ENCODE peak calls at places on chromosomes 13 and 19, in eight cellular contexts. One of them, this sample, is unnamed.

GRCh38 chr13:58324130-58324529 is 692.6 kb downstream of the PCDH17 start:
- DNase-seq in HFFc6: no peak
- DNase-seq in T47D: no peak
- DNase-seq in NCI-H1436: no peak
- DNase-seq in activated T-cell treated with anti-CD3 and anti-CD28 coated beads for 48 hours: no peak
- DNase-seq in fibroblast of the aortic adventitia: no peak
- DNase-seq in RWPE1: peak
- DNase-seq in iris pigment epithelial cell: no peak
- DNase-seq in this sample: no peak

GRCh38 chr13:74550039-74550438 is 415.8 kb upstream of the KLF12 start:
- DNase-seq in HFFc6: no peak
- DNase-seq in T47D: no peak
- DNase-seq in NCI-H1436: no peak
- DNase-seq in activated T-cell treated with anti-CD3 and anti-CD28 coated beads for 48 hours: no peak
- DNase-seq in fibroblast of the aortic adventitia: no peak
- DNase-seq in RWPE1: no peak
- DNase-seq in iris pigment epithelial cell: peak
- DNase-seq in this sample: no peak

GRCh38 chr13:79988573-79988972 is 352.4 kb downstream of the SPRY2 start:
- DNase-seq in HFFc6: peak
- DNase-seq in T47D: no peak
- DNase-seq in NCI-H1436: no peak
- DNase-seq in activated T-cell treated with anti-CD3 and anti-CD28 coated beads for 48 hours: no peak
- DNase-seq in fibroblast of the aortic adventitia: peak
- DNase-seq in RWPE1: no peak
- DNase-seq in iris pigment epithelial cell: peak
- DNase-seq in this sample: no peak

GRCh38 chr13:99429670-99430069 is 71.6 kb upstream of the TM9SF2 start:
- DNase-seq in HFFc6: no peak
- DNase-seq in T47D: no peak
- DNase-seq in NCI-H1436: no peak
- DNase-seq in activated T-cell treated with anti-CD3 and anti-CD28 coated beads for 48 hours: no peak
- DNase-seq in fibroblast of the aortic adventitia: no peak
- DNase-seq in RWPE1: no peak
- DNase-seq in iris pigment epithelial cell: no peak
- DNase-seq in this sample: no peak

GRCh38 chr13:113724780-113725315 is 34.2 kb upstream of the TMEM255B start:
- DNase-seq in HFFc6: peak
- DNase-seq in T47D: peak
- DNase-seq in NCI-H1436: peak
- DNase-seq in activated T-cell treated with anti-CD3 and anti-CD28 coated beads for 48 hours: peak
- DNase-seq in fibroblast of the aortic adventitia: peak
- DNase-seq in RWPE1: peak
- DNase-seq in iris pigment epithelial cell: peak
- DNase-seq in this sample: peak

GRCh38 chr13:113854238-113855011 is 9.5 kb downstream of the GAS6 start:
- DNase-seq in HFFc6: no peak
- DNase-seq in T47D: no peak
- DNase-seq in NCI-H1436: no peak
- DNase-seq in activated T-cell treated with anti-CD3 and anti-CD28 coated beads for 48 hours: no peak
- DNase-seq in fibroblast of the aortic adventitia: peak
- DNase-seq in RWPE1: no peak
- DNase-seq in iris pigment epithelial cell: no peak
- DNase-seq in this sample: no peak

GRCh38 chr19:3045885-3046603 is 16.3 kb downstream of the TLE5 start:
- DNase-seq in HFFc6: no peak
- DNase-seq in T47D: no peak
- DNase-seq in NCI-H1436: no peak
- DNase-seq in activated T-cell treated with anti-CD3 and anti-CD28 coated beads for 48 hours: no peak
- DNase-seq in fibroblast of the aortic adventitia: no peak
- DNase-seq in RWPE1: no peak
- DNase-seq in iris pigment epithelial cell: no peak
- DNase-seq in this sample: no peak

GRCh38 chr19:46033401-46033800 is 7.4 kb downstream of the IGFL4 start:
- DNase-seq in HFFc6: no peak
- DNase-seq in T47D: no peak
- DNase-seq in NCI-H1436: no peak
- DNase-seq in activated T-cell treated with anti-CD3 and anti-CD28 coated beads for 48 hours: no peak
- DNase-seq in fibroblast of the aortic adventitia: no peak
- DNase-seq in RWPE1: no peak
- DNase-seq in iris pigment epithelial cell: no peak
- DNase-seq in this sample: no peak

GRCh38 chr13:36395280-36395679 is 37.0 kb upstream of the CCNA1 start:
- DNase-seq in HFFc6: peak
- DNase-seq in T47D: no peak
- DNase-seq in NCI-H1436: no peak
- DNase-seq in activated T-cell treated with anti-CD3 and anti-CD28 coated beads for 48 hours: no peak
- DNase-seq in fibroblast of the aortic adventitia: peak
- DNase-seq in RWPE1: peak
- DNase-seq in iris pigment epithelial cell: peak
- DNase-seq in this sample: no peak

GRCh38 chr13:71412231-71412630 is 454.8 kb downstream of the DACH1 start:
- DNase-seq in HFFc6: no peak
- DNase-seq in T47D: no peak
- DNase-seq in NCI-H1436: no peak
- DNase-seq in activated T-cell treated with anti-CD3 and anti-CD28 coated beads for 48 hours: no peak
- DNase-seq in fibroblast of the aortic adventitia: no peak
- DNase-seq in RWPE1: no peak
- DNase-seq in iris pigment epithelial cell: peak
- DNase-seq in this sample: no peak

GRCh38 chr13:71866173-71867091 is 572 bp downstream of the DACH1 start:
- DNase-seq in HFFc6: no peak
- DNase-seq in T47D: peak
- DNase-seq in NCI-H1436: peak
- DNase-seq in activated T-cell treated with anti-CD3 and anti-CD28 coated beads for 48 hours: no peak
- DNase-seq in fibroblast of the aortic adventitia: no peak
- DNase-seq in RWPE1: no peak
- DNase-seq in iris pigment epithelial cell: peak
- DNase-seq in this sample: no peak

GRCh38 chr13:23928985-23929384 is 31.7 kb upstream of the C1QTNF9B start:
- DNase-seq in HFFc6: peak
- DNase-seq in T47D: no peak
- DNase-seq in NCI-H1436: no peak
- DNase-seq in activated T-cell treated with anti-CD3 and anti-CD28 coated beads for 48 hours: no peak
- DNase-seq in fibroblast of the aortic adventitia: peak
- DNase-seq in RWPE1: peak
- DNase-seq in iris pigment epithelial cell: peak
- DNase-seq in this sample: no peak

GRCh38 chr13:24149306-24150032 is 11.1 kb upstream of the SPATA13 start:
- DNase-seq in HFFc6: no peak
- DNase-seq in T47D: no peak
- DNase-seq in NCI-H1436: no peak
- DNase-seq in activated T-cell treated with anti-CD3 and anti-CD28 coated beads for 48 hours: no peak
- DNase-seq in fibroblast of the aortic adventitia: peak
- DNase-seq in RWPE1: no peak
- DNase-seq in iris pigment epithelial cell: no peak
- DNase-seq in this sample: no peak

GRCh38 chr19:58183822-58184215 is 958 bp downstream of the ZNF274 start:
- DNase-seq in HFFc6: no peak
- DNase-seq in T47D: no peak
- DNase-seq in NCI-H1436: no peak
- DNase-seq in activated T-cell treated with anti-CD3 and anti-CD28 coated beads for 48 hours: no peak
- DNase-seq in fibroblast of the aortic adventitia: no peak
- DNase-seq in RWPE1: no peak
- DNase-seq in iris pigment epithelial cell: no peak
- DNase-seq in this sample: no peak

GRCh38 chr19:30170081-30170480 is 202.1 kb upstream of the ZNF536 start:
- DNase-seq in HFFc6: no peak
- DNase-seq in T47D: no peak
- DNase-seq in NCI-H1436: no peak
- DNase-seq in activated T-cell treated with anti-CD3 and anti-CD28 coated beads for 48 hours: no peak
- DNase-seq in fibroblast of the aortic adventitia: no peak
- DNase-seq in RWPE1: no peak
- DNase-seq in iris pigment epithelial cell: no peak
- DNase-seq in this sample: no peak

GRCh38 chr13:88908896-88909535 is 1237.8 kb downstream of the SLITRK5 start:
- DNase-seq in HFFc6: no peak
- DNase-seq in T47D: no peak
- DNase-seq in NCI-H1436: peak
- DNase-seq in activated T-cell treated with anti-CD3 and anti-CD28 coated beads for 48 hours: no peak
- DNase-seq in fibroblast of the aortic adventitia: no peak
- DNase-seq in RWPE1: no peak
- DNase-seq in iris pigment epithelial cell: no peak
- DNase-seq in this sample: no peak

GRCh38 chr19:48994035-48994386 is 324 bp downstream of the RUVBL2 start:
- DNase-seq in HFFc6: no peak
- DNase-seq in T47D: no peak
- DNase-seq in NCI-H1436: no peak
- DNase-seq in activated T-cell treated with anti-CD3 and anti-CD28 coated beads for 48 hours: no peak
- DNase-seq in fibroblast of the aortic adventitia: no peak
- DNase-seq in RWPE1: no peak
- DNase-seq in iris pigment epithelial cell: peak
- DNase-seq in this sample: no peak

GRCh38 chr19:41407271-41407670 is 9.7 kb downstream of the BCKDHA start:
- DNase-seq in HFFc6: no peak
- DNase-seq in T47D: no peak
- DNase-seq in NCI-H1436: no peak
- DNase-seq in activated T-cell treated with anti-CD3 and anti-CD28 coated beads for 48 hours: no peak
- DNase-seq in fibroblast of the aortic adventitia: no peak
- DNase-seq in RWPE1: no peak
- DNase-seq in iris pigment epithelial cell: peak
- DNase-seq in this sample: no peak

GRCh38 chr19:46410205-46411087 is 2.9 kb downstream of the CCDC8 start:
- DNase-seq in HFFc6: no peak
- DNase-seq in T47D: no peak
- DNase-seq in NCI-H1436: no peak
- DNase-seq in activated T-cell treated with anti-CD3 and anti-CD28 coated beads for 48 hours: no peak
- DNase-seq in fibroblast of the aortic adventitia: no peak
- DNase-seq in RWPE1: no peak
- DNase-seq in iris pigment epithelial cell: no peak
- DNase-seq in this sample: no peak

GRCh38 chr19:4277051-4277700 is 1.9 kb upstream of the SHD start:
- DNase-seq in HFFc6: no peak
- DNase-seq in T47D: no peak
- DNase-seq in NCI-H1436: no peak
- DNase-seq in activated T-cell treated with anti-CD3 and anti-CD28 coated beads for 48 hours: no peak
- DNase-seq in fibroblast of the aortic adventitia: no peak
- DNase-seq in RWPE1: no peak
- DNase-seq in iris pigment epithelial cell: no peak
- DNase-seq in this sample: no peak

GRCh38 chr13:75870397-75870801 is 234.3 kb downstream of the LMO7 start:
- DNase-seq in HFFc6: no peak
- DNase-seq in T47D: peak
- DNase-seq in NCI-H1436: peak
- DNase-seq in activated T-cell treated with anti-CD3 and anti-CD28 coated beads for 48 hours: no peak
- DNase-seq in fibroblast of the aortic adventitia: peak
- DNase-seq in RWPE1: peak
- DNase-seq in iris pigment epithelial cell: peak
- DNase-seq in this sample: peak

GRCh38 chr13:75736132-75736531 is 100.0 kb downstream of the LMO7 start:
- DNase-seq in HFFc6: no peak
- DNase-seq in T47D: no peak
- DNase-seq in NCI-H1436: no peak
- DNase-seq in activated T-cell treated with anti-CD3 and anti-CD28 coated beads for 48 hours: no peak
- DNase-seq in fibroblast of the aortic adventitia: no peak
- DNase-seq in RWPE1: no peak
- DNase-seq in iris pigment epithelial cell: no peak
- DNase-seq in this sample: no peak

GRCh38 chr19:44553478-44554171 is 24.1 kb upstream of the CEACAM20 start:
- DNase-seq in HFFc6: no peak
- DNase-seq in T47D: no peak
- DNase-seq in NCI-H1436: no peak
- DNase-seq in activated T-cell treated with anti-CD3 and anti-CD28 coated beads for 48 hours: no peak
- DNase-seq in fibroblast of the aortic adventitia: peak
- DNase-seq in RWPE1: peak
- DNase-seq in iris pigment epithelial cell: peak
- DNase-seq in this sample: no peak

GRCh38 chr19:47110521-47111080 is 3.0 kb downstream of the ZC3H4 start:
- DNase-seq in HFFc6: no peak
- DNase-seq in T47D: no peak
- DNase-seq in NCI-H1436: peak
- DNase-seq in activated T-cell treated with anti-CD3 and anti-CD28 coated beads for 48 hours: no peak
- DNase-seq in fibroblast of the aortic adventitia: no peak
- DNase-seq in RWPE1: no peak
- DNase-seq in iris pigment epithelial cell: no peak
- DNase-seq in this sample: no peak

GRCh38 chr13:24092108-24092507 is 68.4 kb upstream of the SPATA13 start:
- DNase-seq in HFFc6: no peak
- DNase-seq in T47D: no peak
- DNase-seq in NCI-H1436: no peak
- DNase-seq in activated T-cell treated with anti-CD3 and anti-CD28 coated beads for 48 hours: no peak
- DNase-seq in fibroblast of the aortic adventitia: peak
- DNase-seq in RWPE1: no peak
- DNase-seq in iris pigment epithelial cell: no peak
- DNase-seq in this sample: no peak

GRCh38 chr19:33815410-33816340 is 19.0 kb downstream of the KCTD15 start:
- DNase-seq in HFFc6: peak
- DNase-seq in T47D: no peak
- DNase-seq in NCI-H1436: no peak
- DNase-seq in activated T-cell treated with anti-CD3 and anti-CD28 coated beads for 48 hours: no peak
- DNase-seq in fibroblast of the aortic adventitia: peak
- DNase-seq in RWPE1: no peak
- DNase-seq in iris pigment epithelial cell: peak
- DNase-seq in this sample: no peak

GRCh38 chr13:25881136-25881926 is 170.5 kb downstream of the SHISA2 start:
- DNase-seq in HFFc6: no peak
- DNase-seq in T47D: no peak
- DNase-seq in NCI-H1436: no peak
- DNase-seq in activated T-cell treated with anti-CD3 and anti-CD28 coated beads for 48 hours: no peak
- DNase-seq in fibroblast of the aortic adventitia: no peak
- DNase-seq in RWPE1: no peak
- DNase-seq in iris pigment epithelial cell: peak
- DNase-seq in this sample: no peak

GRCh38 chr13:48505597-48506091 is 27.2 kb downstream of the RCBTB2 start:
- DNase-seq in HFFc6: peak
- DNase-seq in T47D: no peak
- DNase-seq in NCI-H1436: no peak
- DNase-seq in activated T-cell treated with anti-CD3 and anti-CD28 coated beads for 48 hours: peak
- DNase-seq in fibroblast of the aortic adventitia: no peak
- DNase-seq in RWPE1: no peak
- DNase-seq in iris pigment epithelial cell: no peak
- DNase-seq in this sample: no peak

GRCh38 chr13:40164137-40164536 is 502.3 kb downstream of the FOXO1 start:
- DNase-seq in HFFc6: no peak
- DNase-seq in T47D: no peak
- DNase-seq in NCI-H1436: no peak
- DNase-seq in activated T-cell treated with anti-CD3 and anti-CD28 coated beads for 48 hours: no peak
- DNase-seq in fibroblast of the aortic adventitia: no peak
- DNase-seq in RWPE1: peak
- DNase-seq in iris pigment epithelial cell: peak
- DNase-seq in this sample: no peak

GRCh38 chr13:102591988-102592781 is 4.6 kb upstream of the TPP2 start:
- DNase-seq in HFFc6: peak
- DNase-seq in T47D: no peak
- DNase-seq in NCI-H1436: peak
- DNase-seq in activated T-cell treated with anti-CD3 and anti-CD28 coated beads for 48 hours: peak
- DNase-seq in fibroblast of the aortic adventitia: peak
- DNase-seq in RWPE1: peak
- DNase-seq in iris pigment epithelial cell: peak
- DNase-seq in this sample: peak

GRCh38 chr13:60164490-60164889 is 762 bp upstream of the DIAPH3 start:
- DNase-seq in HFFc6: no peak
- DNase-seq in T47D: no peak
- DNase-seq in NCI-H1436: no peak
- DNase-seq in activated T-cell treated with anti-CD3 and anti-CD28 coated beads for 48 hours: no peak
- DNase-seq in fibroblast of the aortic adventitia: peak
- DNase-seq in RWPE1: no peak
- DNase-seq in iris pigment epithelial cell: no peak
- DNase-seq in this sample: no peak

GRCh38 chr13:79589605-79590511 is 108.9 kb downstream of the NDFIP2 start:
- DNase-seq in HFFc6: no peak
- DNase-seq in T47D: no peak
- DNase-seq in NCI-H1436: no peak
- DNase-seq in activated T-cell treated with anti-CD3 and anti-CD28 coated beads for 48 hours: no peak
- DNase-seq in fibroblast of the aortic adventitia: peak
- DNase-seq in RWPE1: peak
- DNase-seq in iris pigment epithelial cell: no peak
- DNase-seq in this sample: no peak

GRCh38 chr13:75836441-75836840 is 200.3 kb downstream of the LMO7 start:
- DNase-seq in HFFc6: no peak
- DNase-seq in T47D: peak
- DNase-seq in NCI-H1436: no peak
- DNase-seq in activated T-cell treated with anti-CD3 and anti-CD28 coated beads for 48 hours: no peak
- DNase-seq in fibroblast of the aortic adventitia: no peak
- DNase-seq in RWPE1: no peak
- DNase-seq in iris pigment epithelial cell: no peak
- DNase-seq in this sample: peak

GRCh38 chr19:1624458-1624857 is 19.2 kb upstream of the UQCR11 start:
- DNase-seq in HFFc6: no peak
- DNase-seq in T47D: peak
- DNase-seq in NCI-H1436: peak
- DNase-seq in activated T-cell treated with anti-CD3 and anti-CD28 coated beads for 48 hours: no peak
- DNase-seq in fibroblast of the aortic adventitia: peak
- DNase-seq in RWPE1: no peak
- DNase-seq in iris pigment epithelial cell: peak
- DNase-seq in this sample: no peak

This sample was measured in NCI-H2107.